ENCODE peak calls at places on chromosome 9, in six cellular contexts. One of them, this sample, is unnamed. For H3K27me3, the result is how much of the 10 kb centered on the place peaks cover.

GRCh38 chr9:93096131-93096802 is at the start of gene CARD19:
- DNase-seq in cardiac muscle cell: no peak
- DNase-seq in heart left ventricle: peak
- DNase-seq in fibroblast of lung: peak
- DNase-seq in mesendoderm: peak
- DNase-seq in body of pancreas: peak
- DNase-seq in this sample: no peak

GRCh38 chr9:6226696-6227095 is 11.1 kb downstream of the IL33 start:
- DNase-seq in cardiac muscle cell: no peak
- DNase-seq in heart left ventricle: no peak
- DNase-seq in fibroblast of lung: peak
- DNase-seq in mesendoderm: peak
- DNase-seq in body of pancreas: peak
- DNase-seq in this sample: no peak

GRCh38 chr9:93270976-93271375 is 87.0 kb downstream of the WNK2 start:
- DNase-seq in cardiac muscle cell: no peak
- DNase-seq in heart left ventricle: no peak
- DNase-seq in fibroblast of lung: no peak
- DNase-seq in mesendoderm: no peak
- DNase-seq in body of pancreas: no peak
- DNase-seq in this sample: no peak

GRCh38 chr9:70478963-70479641 is 64.6 kb upstream of the KLF9 start:
- DNase-seq in cardiac muscle cell: no peak
- DNase-seq in heart left ventricle: no peak
- DNase-seq in fibroblast of lung: peak
- DNase-seq in mesendoderm: no peak
- DNase-seq in body of pancreas: peak
- DNase-seq in this sample: no peak

GRCh38 chr9:91354846-91355245 is 6.9 kb downstream of the AUH start:
- DNase-seq in cardiac muscle cell: no peak
- DNase-seq in heart left ventricle: no peak
- DNase-seq in fibroblast of lung: no peak
- DNase-seq in mesendoderm: no peak
- DNase-seq in body of pancreas: no peak
- DNase-seq in this sample: no peak

GRCh38 chr9:74102702-74103101 is 394.4 kb upstream of the RORB start:
- DNase-seq in cardiac muscle cell: no peak
- DNase-seq in heart left ventricle: no peak
- DNase-seq in fibroblast of lung: no peak
- DNase-seq in mesendoderm: no peak
- DNase-seq in body of pancreas: no peak
- DNase-seq in this sample: no peak

GRCh38 chr9:89009049-89009840 is 18.0 kb downstream of the S1PR3 start:
- DNase-seq in cardiac muscle cell: no peak
- DNase-seq in heart left ventricle: no peak
- DNase-seq in fibroblast of lung: no peak
- DNase-seq in mesendoderm: no peak
- DNase-seq in body of pancreas: no peak
- DNase-seq in this sample: no peak

GRCh38 chr9:82021198-82021597 is 32.6 kb downstream of the SPATA31D1 start:
- DNase-seq in cardiac muscle cell: no peak
- DNase-seq in heart left ventricle: peak
- DNase-seq in fibroblast of lung: peak
- DNase-seq in mesendoderm: peak
- DNase-seq in body of pancreas: no peak
- DNase-seq in this sample: no peak

GRCh38 chr9:70761139-70761538 is 346.7 kb upstream of the KLF9 start:
- DNase-seq in cardiac muscle cell: no peak
- DNase-seq in heart left ventricle: no peak
- DNase-seq in fibroblast of lung: no peak
- DNase-seq in mesendoderm: no peak
- DNase-seq in body of pancreas: no peak
- DNase-seq in this sample: no peak

GRCh38 chr9:89097219-89097618 is 81.4 kb downstream of the SHC3 start:
- DNase-seq in cardiac muscle cell: no peak
- DNase-seq in heart left ventricle: no peak
- DNase-seq in fibroblast of lung: no peak
- DNase-seq in mesendoderm: no peak
- DNase-seq in body of pancreas: no peak
- DNase-seq in this sample: no peak

GRCh38 chr9:92147030-92147853 is 32.0 kb upstream of the SPTLC1 start:
- DNase-seq in cardiac muscle cell: no peak
- DNase-seq in heart left ventricle: peak
- DNase-seq in fibroblast of lung: peak
- DNase-seq in mesendoderm: peak
- DNase-seq in body of pancreas: peak
- DNase-seq in this sample: no peak

GRCh38 chr9:13427587-13427986 is 148.1 kb upstream of the MPDZ start:
- DNase-seq in cardiac muscle cell: peak
- DNase-seq in heart left ventricle: no peak
- DNase-seq in fibroblast of lung: peak
- DNase-seq in mesendoderm: peak
- DNase-seq in body of pancreas: no peak
- DNase-seq in this sample: no peak

GRCh38 chr9:135343733-135344522 is 135.7 kb upstream of the PPP1R26 start:
- DNase-seq in cardiac muscle cell: peak
- DNase-seq in heart left ventricle: peak
- DNase-seq in fibroblast of lung: peak
- DNase-seq in mesendoderm: peak
- DNase-seq in body of pancreas: peak
- DNase-seq in this sample: peak

GRCh38 chr9:135345775-135346433 is 133.7 kb upstream of the PPP1R26 start:
- DNase-seq in cardiac muscle cell: no peak
- DNase-seq in heart left ventricle: no peak
- DNase-seq in fibroblast of lung: no peak
- DNase-seq in mesendoderm: no peak
- DNase-seq in body of pancreas: no peak
- DNase-seq in this sample: no peak

GRCh38 chr9:135344915-135345500 is 134.6 kb upstream of the PPP1R26 start:
- DNase-seq in cardiac muscle cell: no peak
- DNase-seq in heart left ventricle: no peak
- DNase-seq in fibroblast of lung: no peak
- DNase-seq in mesendoderm: no peak
- DNase-seq in body of pancreas: no peak
- DNase-seq in this sample: no peak

GRCh38 chr9:135343136-135343535 is 136.4 kb upstream of the PPP1R26 start:
- DNase-seq in cardiac muscle cell: no peak
- DNase-seq in heart left ventricle: no peak
- DNase-seq in fibroblast of lung: no peak
- DNase-seq in mesendoderm: no peak
- DNase-seq in body of pancreas: no peak
- DNase-seq in this sample: no peak

GRCh38 chr9:135344523-135344901 is 135.1 kb upstream of the PPP1R26 start:
- DNase-seq in cardiac muscle cell: no peak
- DNase-seq in heart left ventricle: no peak
- DNase-seq in fibroblast of lung: no peak
- DNase-seq in mesendoderm: no peak
- DNase-seq in body of pancreas: no peak
- DNase-seq in this sample: no peak
- H3K27me3 ChIP-seq in cardiac muscle cell: under half
- H3K27me3 ChIP-seq in heart left ventricle: under half
- H3K27me3 ChIP-seq in fibroblast of lung: under half
- H3K27me3 ChIP-seq in mesendoderm: under half
- H3K27me3 ChIP-seq in body of pancreas: under half
- H3K27me3 ChIP-seq in this sample: under half

GRCh38 chr9:33196736-33197135 is 29.6 kb upstream of the B4GALT1 start:
- DNase-seq in cardiac muscle cell: no peak
- DNase-seq in heart left ventricle: no peak
- DNase-seq in fibroblast of lung: no peak
- DNase-seq in mesendoderm: no peak
- DNase-seq in body of pancreas: no peak
- DNase-seq in this sample: no peak

GRCh38 chr9:33197279-33197678 is 30.1 kb upstream of the B4GALT1 start:
- DNase-seq in cardiac muscle cell: no peak
- DNase-seq in heart left ventricle: peak
- DNase-seq in fibroblast of lung: no peak
- DNase-seq in mesendoderm: no peak
- DNase-seq in body of pancreas: no peak
- DNase-seq in this sample: no peak

GRCh38 chr9:33192493-33193245 is 25.5 kb upstream of the B4GALT1 start:
- DNase-seq in cardiac muscle cell: no peak
- DNase-seq in heart left ventricle: no peak
- DNase-seq in fibroblast of lung: no peak
- DNase-seq in mesendoderm: no peak
- DNase-seq in body of pancreas: no peak
- DNase-seq in this sample: no peak

GRCh38 chr9:33190021-33190420 is 22.9 kb upstream of the B4GALT1 start:
- DNase-seq in cardiac muscle cell: no peak
- DNase-seq in heart left ventricle: no peak
- DNase-seq in fibroblast of lung: no peak
- DNase-seq in mesendoderm: no peak
- DNase-seq in body of pancreas: no peak
- DNase-seq in this sample: no peak

GRCh38 chr9:33193818-33194217 is 26.7 kb upstream of the B4GALT1 start:
- DNase-seq in cardiac muscle cell: no peak
- DNase-seq in heart left ventricle: no peak
- DNase-seq in fibroblast of lung: no peak
- DNase-seq in mesendoderm: no peak
- DNase-seq in body of pancreas: no peak
- DNase-seq in this sample: no peak
- H3K4me3 ChIP-seq in cardiac muscle cell: no peak
- H3K4me3 ChIP-seq in heart left ventricle: no peak
- H3K4me3 ChIP-seq in fibroblast of lung: no peak
- H3K4me3 ChIP-seq in mesendoderm: no peak
- H3K4me3 ChIP-seq in body of pancreas: no peak
- H3K4me3 ChIP-seq in this sample: no peak

GRCh38 chr9:36991516-36992134 is 42.4 kb downstream of the PAX5 start:
- DNase-seq in cardiac muscle cell: no peak
- DNase-seq in heart left ventricle: no peak
- DNase-seq in fibroblast of lung: no peak
- DNase-seq in mesendoderm: peak
- DNase-seq in body of pancreas: no peak
- DNase-seq in this sample: no peak
- H3K27me3 ChIP-seq in cardiac muscle cell: half or more
- H3K27me3 ChIP-seq in heart left ventricle: under half
- H3K27me3 ChIP-seq in fibroblast of lung: under half
- H3K27me3 ChIP-seq in mesendoderm: under half
- H3K27me3 ChIP-seq in body of pancreas: under half
- H3K27me3 ChIP-seq in this sample: under half

DNA sequence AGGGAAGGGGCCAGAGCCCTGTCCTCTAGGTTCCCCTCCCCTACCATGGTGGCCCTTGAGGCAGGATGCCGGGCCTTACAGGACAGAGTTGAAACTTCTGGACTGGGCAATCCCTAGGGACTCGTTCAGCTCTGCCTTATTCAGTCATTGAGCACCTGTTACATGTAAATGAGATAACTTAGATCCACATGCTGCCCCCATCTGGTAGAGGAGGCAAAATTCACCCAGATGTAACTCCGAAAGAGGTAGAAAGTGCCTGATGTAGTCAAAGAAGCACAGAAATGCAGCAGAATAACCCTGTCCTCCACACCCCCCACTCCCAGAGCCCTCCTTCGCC is 1.5 kb downstream of the GGTA1 start:
- DNase-seq in cardiac muscle cell: peak
- DNase-seq in heart left ventricle: no peak
- DNase-seq in fibroblast of lung: peak
- DNase-seq in mesendoderm: peak
- DNase-seq in body of pancreas: peak
- DNase-seq in this sample: peak
- H3K4me3 ChIP-seq in cardiac muscle cell: peak
- H3K4me3 ChIP-seq in heart left ventricle: peak
- H3K4me3 ChIP-seq in fibroblast of lung: peak
- H3K4me3 ChIP-seq in mesendoderm: no peak
- H3K4me3 ChIP-seq in body of pancreas: no peak
- H3K4me3 ChIP-seq in this sample: peak

GRCh38 chr9:132141948-132142594 is 19.8 kb upstream of the NTNG2 start:
- DNase-seq in cardiac muscle cell: no peak
- DNase-seq in heart left ventricle: no peak
- DNase-seq in fibroblast of lung: no peak
- DNase-seq in mesendoderm: peak
- DNase-seq in body of pancreas: no peak
- DNase-seq in this sample: no peak
- H3K27me3 ChIP-seq in cardiac muscle cell: under half
- H3K27me3 ChIP-seq in heart left ventricle: under half
- H3K27me3 ChIP-seq in fibroblast of lung: under half
- H3K27me3 ChIP-seq in mesendoderm: under half
- H3K27me3 ChIP-seq in body of pancreas: under half
- H3K27me3 ChIP-seq in this sample: under half

DNA sequence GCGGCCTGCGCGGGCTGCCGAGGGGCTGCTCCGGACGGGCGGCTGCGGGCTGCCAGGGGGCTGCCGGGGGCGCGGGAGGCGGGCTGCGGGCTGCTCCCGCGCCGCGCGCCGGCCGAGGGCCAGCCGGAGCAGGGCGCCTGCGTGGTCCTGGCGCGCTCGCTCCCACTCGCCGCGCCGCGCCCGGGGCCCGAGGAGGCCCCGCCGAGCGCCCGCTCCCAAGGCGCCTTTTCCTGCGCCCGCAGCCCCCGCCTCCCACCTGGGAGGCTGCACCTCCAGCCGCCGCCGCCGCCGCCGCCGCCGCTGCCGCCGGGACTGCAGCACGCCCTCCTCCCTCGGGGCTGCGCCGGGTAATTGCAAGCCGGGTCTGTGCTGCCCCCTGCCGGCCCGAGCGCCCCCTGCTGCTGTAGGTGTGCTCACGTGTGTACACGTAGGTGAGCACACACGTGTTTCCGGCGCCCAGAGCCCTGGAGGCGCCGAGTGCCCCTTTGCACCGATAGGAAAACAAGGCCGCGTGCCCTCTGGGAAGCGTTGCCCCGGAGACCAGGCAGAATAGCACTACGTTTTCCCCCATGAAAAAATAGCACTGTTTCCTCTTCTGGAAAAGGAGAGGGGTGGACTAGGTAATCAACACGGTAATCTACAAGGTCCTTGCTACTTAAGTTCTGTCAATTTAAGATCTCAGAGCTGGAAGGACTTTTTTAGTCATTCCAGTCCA is at the start of gene EPB41L4B:
- DNase-seq in cardiac muscle cell: peak
- DNase-seq in heart left ventricle: peak
- DNase-seq in fibroblast of lung: peak
- DNase-seq in mesendoderm: peak
- DNase-seq in body of pancreas: peak
- DNase-seq in this sample: peak
- H3K4me3 ChIP-seq in cardiac muscle cell: peak
- H3K4me3 ChIP-seq in heart left ventricle: peak
- H3K4me3 ChIP-seq in fibroblast of lung: peak
- H3K4me3 ChIP-seq in mesendoderm: peak
- H3K4me3 ChIP-seq in body of pancreas: peak
- H3K4me3 ChIP-seq in this sample: no peak

DNA sequence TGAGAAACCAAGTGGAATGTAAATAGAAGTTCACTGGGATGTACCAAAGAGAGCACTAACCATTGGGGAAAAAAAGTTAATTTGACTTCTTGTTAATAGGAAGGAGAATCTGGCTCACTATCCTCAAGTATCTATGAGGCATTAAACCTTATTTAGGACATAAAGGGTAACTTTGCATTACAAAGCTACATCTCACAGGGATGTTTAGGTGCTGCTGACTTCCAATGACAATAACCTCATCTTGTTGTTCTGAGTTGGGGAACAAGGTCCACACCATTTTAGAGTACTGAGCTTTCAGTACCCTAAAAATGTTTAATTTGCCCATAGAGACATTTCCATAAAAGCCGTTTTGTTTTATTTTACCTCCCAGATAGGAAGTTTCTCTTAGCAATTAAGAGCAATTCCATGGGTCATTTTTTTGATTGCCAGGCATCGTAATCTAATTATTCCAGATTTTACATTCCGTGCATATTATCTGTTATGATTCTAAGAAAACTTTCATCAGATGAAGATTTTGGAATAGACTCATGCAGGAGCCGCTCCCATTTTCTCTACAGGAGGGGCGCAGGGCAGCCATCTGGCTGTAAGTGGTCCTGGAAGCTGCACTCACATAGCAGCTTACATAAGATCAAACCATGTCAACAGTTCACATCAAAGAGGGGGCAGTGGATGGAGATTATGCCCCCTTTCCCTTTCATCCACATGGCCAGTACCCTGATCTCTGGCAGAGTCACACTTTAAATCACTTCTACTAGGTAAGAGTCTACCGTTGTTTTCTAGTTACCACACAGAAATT is 73.5 kb upstream of the PCA3 start:
- DNase-seq in cardiac muscle cell: no peak
- DNase-seq in heart left ventricle: no peak
- DNase-seq in fibroblast of lung: no peak
- DNase-seq in mesendoderm: no peak
- DNase-seq in body of pancreas: no peak
- DNase-seq in this sample: no peak
- H3K27me3 ChIP-seq in cardiac muscle cell: under half
- H3K27me3 ChIP-seq in heart left ventricle: under half
- H3K27me3 ChIP-seq in fibroblast of lung: under half
- H3K27me3 ChIP-seq in mesendoderm: under half
- H3K27me3 ChIP-seq in body of pancreas: under half
- H3K27me3 ChIP-seq in this sample: under half

This sample was measured in CD8-positive, alpha-beta memory T cell.